ENCODE peak calls at places on chromosomes 12 and 14, in four cellular contexts. A is heart right ventricle, T is neural progenitor cell, X is psoas muscle. U is an unnamed sample.

GRCh38 chr12:4290011-4290790 is 16.6 kb downstream of the CCND2 start:
- DNase-seq in A (no peak), T (no peak), X (no peak), U (no peak)

GRCh38 chr12:75658286-75658685 is 146.9 kb upstream of the KRR1 start:
- DNase-seq in A (no peak), T (no peak), X (no peak), U (no peak)

GRCh38 chr12:112843272-112843671 is 51.7 kb downstream of the RPH3A start:
- DNase-seq in A (no peak), T (no peak), X (no peak), U (peak; percentile 10)

GRCh38 chr12:49823951-49824350 is 4.3 kb downstream of the NCKAP5L start:
- DNase-seq in A (no peak), T (no peak), X (no peak), U (no peak)

GRCh38 chr12:113058553-113058952 is 2.0 kb downstream of the DTX1 start:
- DNase-seq in A (no peak), T (no peak), X (no peak), U (no peak)

GRCh38 chr14:90969493-90970166 is 90.8 kb downstream of the RPS6KA5 start:
- DNase-seq in A (no peak), T (no peak), X (no peak), U (no peak)

GRCh38 chr12:50234347-50234746 is 49.0 kb downstream of the LIMA1 start:
- DNase-seq in A (no peak), T (no peak), X (no peak), U (no peak)

GRCh38 chr14:24164591-24164991 is 3.5 kb downstream of the IRF9 start:
- DNase-seq in A (no peak), T (no peak), X (no peak), U (no peak)

GRCh38 chr12:126856958-126857357 is 1410.0 kb upstream of the TMEM132C start:
- DNase-seq in A (no peak), T (no peak), X (no peak), U (no peak)

GRCh38 chr14:20489093-20489994 is 16.0 kb upstream of the RNASE10 start:
- DNase-seq in A (peak; percentile 12), T (no peak), X (no peak), U (no peak)

GRCh38 chr14:100882026-100882967 is 21.2 kb downstream of the RTL1 start:
- DNase-seq in A (no peak), T (no peak), X (no peak), U (no peak)

GRCh38 chr14:80587096-80587724 is 354.3 kb downstream of the CEP128 start:
- DNase-seq in A (no peak), T (peak; percentile 32), X (no peak), U (peak; percentile 28)

GRCh38 chr12:52171950-52172512 is 19.8 kb downstream of the KRT80 start:
- DNase-seq in A (no peak), T (peak; percentile 66), X (peak; percentile 69), U (no peak)

GRCh38 chr12:28709996-28710685 is 438.9 kb upstream of the FAR2 start:
- DNase-seq in A (no peak), T (no peak), X (no peak), U (no peak)

GRCh38 chr14:52355526-52355925 is 41.4 kb downstream of the PTGER2 start:
- DNase-seq in A (no peak), T (no peak), X (no peak), U (no peak)

DNA sequence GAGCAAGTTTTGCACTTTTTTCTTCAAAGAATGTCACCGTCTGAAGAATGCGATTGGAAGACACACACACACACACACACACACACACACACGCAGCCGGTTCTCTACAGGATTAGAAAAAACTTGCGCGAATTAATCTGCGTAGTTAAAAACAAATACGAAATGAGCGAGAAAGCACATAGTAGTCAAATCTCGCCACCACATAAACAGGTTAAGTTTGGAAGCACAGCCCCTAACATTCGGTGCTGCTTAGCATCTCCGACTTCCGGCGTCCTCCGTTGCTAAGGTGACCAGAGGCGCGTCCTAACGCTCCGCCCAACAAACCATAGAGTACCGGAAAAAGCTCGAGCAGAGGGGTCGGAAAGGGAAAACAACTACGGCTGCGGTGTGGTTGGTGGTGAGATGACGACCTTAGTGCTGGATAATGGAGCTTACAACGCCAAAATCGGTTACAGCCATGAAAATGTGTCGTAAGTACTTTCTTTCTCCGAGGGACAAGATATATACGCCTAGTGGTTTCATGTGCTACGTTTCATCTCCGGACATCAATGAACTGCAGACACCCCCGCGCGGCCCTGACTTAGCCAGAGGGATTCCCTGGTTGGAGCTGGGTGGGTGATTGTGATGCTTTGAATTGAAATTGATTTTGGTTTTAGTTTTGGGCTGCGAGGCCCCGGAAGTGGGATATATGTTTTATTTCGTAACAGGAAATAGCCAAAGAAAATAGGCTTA is at the start of gene ACTR6:
- DNase-seq in A (peak; percentile 97), T (peak; percentile 97), X (peak; percentile 93), U (peak; percentile 97)
- TF ChIP-seq CTCF in A (no peak), T (no peak), X (no peak), U (peak; percentile 9)

DNA sequence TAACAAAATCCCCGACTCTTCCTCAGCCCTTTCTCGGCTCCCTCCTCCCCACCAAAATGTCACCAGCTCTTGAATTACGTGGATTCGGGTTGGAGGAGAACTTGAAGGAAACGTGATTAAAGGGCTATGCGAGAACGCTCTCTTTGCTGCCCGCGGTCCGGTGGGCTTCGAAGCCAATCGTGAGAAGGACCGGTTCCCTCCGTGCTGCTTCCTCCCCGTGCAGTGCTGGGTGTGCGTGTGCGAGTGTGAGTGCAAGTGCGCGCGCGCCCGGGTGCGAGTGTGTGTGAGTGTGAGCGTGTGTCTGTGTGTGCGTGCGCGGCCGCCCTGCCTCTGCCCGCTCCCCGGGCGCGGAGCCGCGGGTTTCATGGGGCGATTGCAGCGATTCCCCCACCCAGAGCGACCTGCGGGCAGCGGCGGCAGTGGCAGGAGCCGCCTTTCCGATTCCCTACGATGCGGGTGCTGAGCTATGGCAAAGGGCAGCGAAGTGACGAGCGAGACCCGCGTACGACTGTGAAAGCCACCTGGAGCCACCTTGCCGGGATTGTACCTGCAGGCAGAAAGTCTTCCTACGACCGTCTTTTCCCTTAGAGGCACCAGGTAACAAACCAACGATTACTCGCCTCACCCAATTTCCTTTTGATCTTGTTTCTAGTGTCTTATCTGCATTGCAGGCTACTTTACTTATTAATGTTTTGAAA is 1.4 kb downstream of the LRFN5 start:
- DNase-seq in A (no peak), T (peak; percentile 44), X (peak; percentile 21), U (peak; percentile 32)
- H3K4me3 ChIP-seq in A (peak overlapping the region; percentile 51), T (peak overlapping the region; percentile 71), X (peak overlapping the region; percentile 64), U (peak overlapping the region; percentile 80)

GRCh38 chr14:39087493-39087892 is 15.5 kb downstream of the SEC23A start:
- DNase-seq in A (no peak), T (no peak), X (no peak), U (no peak)
- H3K36me3 ChIP-seq in A (peaks cover 60% of the 10 kb centered on the region), T (peaks cover 21% of the 10 kb centered on the region), X (peaks cover 99% of the 10 kb centered on the region), U (peaks cover 79% of the 10 kb centered on the region)

GRCh38 chr14:72023128-72024042 is 91.2 kb downstream of the RGS6 start:
- DNase-seq in A (no peak), T (no peak), X (no peak), U (no peak)

GRCh38 chr14:72024504-72024903 is 92.3 kb downstream of the RGS6 start:
- DNase-seq in A (no peak), T (no peak), X (no peak), U (no peak)

DNA sequence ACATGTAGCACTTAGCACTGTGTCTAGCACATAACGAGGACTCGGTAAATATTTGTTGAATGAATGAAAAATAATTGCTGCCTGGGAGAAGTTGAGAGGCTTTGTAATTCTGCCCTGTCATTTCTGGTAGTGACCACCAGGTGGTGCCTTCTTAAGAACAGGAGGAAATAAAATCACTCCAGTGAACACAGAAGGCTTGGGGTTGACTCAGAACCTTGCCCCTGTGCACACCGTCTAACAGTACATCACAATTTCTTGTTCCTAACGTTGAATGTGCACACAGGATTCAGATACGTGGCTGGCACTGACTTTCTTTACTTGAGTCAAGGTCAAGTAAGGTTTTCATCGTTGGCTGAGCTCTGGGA is 91.8 kb downstream of the RGS6 start:
- DNase-seq in A (peak; percentile 14), T (peak; percentile 72), X (no peak), U (peak; percentile 62)
- TF ChIP-seq CTCF in A (peak; percentile 55), T (peak; percentile 79), X (peak; percentile 33), U (peak; percentile 22)

DNA sequence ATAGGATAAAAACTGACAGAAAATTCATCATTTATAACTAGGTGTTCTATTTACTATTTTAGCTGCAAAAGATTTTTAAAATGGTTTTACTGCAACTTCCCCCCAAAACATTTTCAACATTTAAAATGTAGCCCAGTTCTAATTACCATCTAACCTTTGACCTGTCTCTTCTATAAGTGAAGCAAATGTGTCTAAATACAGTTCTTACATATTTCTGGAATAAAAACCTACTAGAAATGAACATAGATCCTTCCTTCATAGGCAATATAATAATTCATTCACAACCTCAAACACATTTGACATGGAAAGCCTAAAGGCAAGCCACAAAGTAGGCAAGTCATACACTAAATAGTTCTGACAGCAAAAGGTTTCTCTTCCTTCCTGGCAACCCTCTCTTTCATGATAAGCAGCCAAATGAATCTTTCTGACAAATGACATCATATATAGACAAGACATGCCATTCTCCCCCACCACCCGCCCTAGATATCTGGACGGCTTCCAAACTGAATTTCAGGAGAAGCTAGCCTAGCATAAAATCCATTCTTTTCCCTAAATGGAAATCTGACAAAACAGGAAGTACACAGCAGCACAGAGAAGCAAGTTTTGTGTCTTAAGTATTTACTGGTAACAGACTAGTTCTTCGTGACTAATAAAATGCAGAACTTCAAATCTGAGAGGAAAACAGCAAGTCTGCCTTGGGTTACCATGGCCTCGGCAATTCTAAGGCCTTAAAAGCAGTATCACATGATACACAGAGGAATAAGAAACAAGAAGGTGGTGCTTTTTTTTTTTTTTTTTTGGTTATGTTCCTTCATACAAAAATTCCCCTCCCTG is 17.2 kb upstream of the ARID4A start:
- DNase-seq in A (peak; percentile 65), T (no peak), X (no peak), U (no peak)
- H3K4me3 ChIP-seq in A (no peak overlapping the region), T (no peak overlapping the region), X (no peak overlapping the region), U (no peak overlapping the region)

GRCh38 chr12:80846930-80847329 is 90.8 kb downstream of the LIN7A start:
- DNase-seq in A (no peak), T (no peak), X (no peak), U (no peak)
- H3K36me3 ChIP-seq in A (no peaks in the 10 kb centered on the region), T (no peaks in the 10 kb centered on the region), X (no peaks in the 10 kb centered on the region), U (no peaks in the 10 kb centered on the region)

GRCh38 chr12:132899033-132899432 is 11.6 kb upstream of the CHFR start:
- DNase-seq in A (no peak), T (no peak), X (no peak), U (no peak)

GRCh38 chr12:132909030-132909368 is 21.6 kb upstream of the CHFR start:
- DNase-seq in A (no peak), T (no peak), X (no peak), U (no peak)

GRCh38 chr12:132907216-132907615 is 19.8 kb upstream of the CHFR start:
- DNase-seq in A (no peak), T (no peak), X (no peak), U (no peak)

GRCh38 chr12:132908145-132909029 is 21.0 kb upstream of the CHFR start:
- DNase-seq in A (peak; percentile 99), T (peak; percentile 99), X (peak; percentile 93), U (peak; percentile 99)

DNA sequence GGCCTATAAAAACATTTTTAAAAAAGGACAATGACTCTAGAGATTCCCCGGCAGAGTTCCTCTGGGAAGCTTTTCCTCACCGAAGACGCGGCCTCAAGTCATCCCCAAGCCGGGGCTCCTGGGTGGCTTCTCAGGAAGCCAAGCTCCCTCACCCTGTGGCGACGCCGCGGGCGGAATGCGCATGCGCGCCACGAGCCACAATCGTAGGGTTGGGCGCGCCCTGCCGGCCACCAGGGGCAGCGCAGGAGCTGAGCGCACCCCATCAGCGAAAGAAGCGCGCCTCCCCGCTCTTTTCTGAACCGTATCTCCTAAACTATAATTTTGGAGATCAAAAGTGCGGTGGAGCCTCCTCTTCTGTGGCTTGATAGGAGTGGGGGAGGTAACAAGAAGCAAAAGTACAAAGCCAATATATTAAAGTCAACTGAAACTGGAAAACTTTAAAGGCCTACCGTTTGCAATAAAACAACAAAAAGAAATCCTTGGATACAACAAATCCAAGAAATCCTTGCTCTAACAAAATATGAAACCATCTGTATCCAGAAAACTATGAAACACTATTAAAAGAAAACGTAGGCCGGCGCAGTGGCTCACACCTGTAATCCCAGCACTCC is 17.4 kb upstream of the CHFR start:
- DNase-seq in A (peak; percentile 76), T (peak; percentile 90), X (peak; percentile 79), U (peak; percentile 67)
- TF ChIP-seq CTCF in A (peak; percentile 74), T (peak; percentile 85), X (peak; percentile 62), U (peak; percentile 74)